ENCODE peak calls at places on chromosomes 7 and 10, in five cellular contexts. One of them, this sample, is unnamed. For H3K27me3, the result is how much of the 10 kb centered on the place peaks cover.

GRCh38 chr10:133456041-133456951 is 2.6 kb downstream of the SCART1 start:
- DNase-seq in endothelial cell of umbilical vein: no peak
- DNase-seq in PC-9: no peak
- DNase-seq in heart right ventricle: no peak
- DNase-seq in sigmoid colon: no peak
- DNase-seq in this sample: no peak

GRCh38 chr7:26593405-26593804 is 271.0 kb downstream of the SKAP2 start:
- DNase-seq in endothelial cell of umbilical vein: no peak
- DNase-seq in PC-9: no peak
- DNase-seq in heart right ventricle: peak
- DNase-seq in sigmoid colon: no peak
- DNase-seq in this sample: no peak

GRCh38 chr7:39016609-39017008 is 38.9 kb downstream of the POU6F2 start:
- DNase-seq in endothelial cell of umbilical vein: no peak
- DNase-seq in PC-9: peak
- DNase-seq in heart right ventricle: no peak
- DNase-seq in sigmoid colon: no peak
- DNase-seq in this sample: peak

GRCh38 chr7:134298902-134299683 is 17.6 kb downstream of the SLC35B4 start:
- DNase-seq in endothelial cell of umbilical vein: no peak
- DNase-seq in PC-9: no peak
- DNase-seq in heart right ventricle: peak
- DNase-seq in sigmoid colon: peak
- DNase-seq in this sample: no peak

GRCh38 chr7:128017880-128018845 is 13.1 kb downstream of the LRRC4 start:
- DNase-seq in endothelial cell of umbilical vein: peak
- DNase-seq in PC-9: peak
- DNase-seq in heart right ventricle: no peak
- DNase-seq in sigmoid colon: no peak
- DNase-seq in this sample: no peak

GRCh38 chr7:143205560-143206293 is 16.1 kb upstream of the TAS2R40 start:
- DNase-seq in endothelial cell of umbilical vein: no peak
- DNase-seq in PC-9: peak
- DNase-seq in heart right ventricle: peak
- DNase-seq in sigmoid colon: peak
- DNase-seq in this sample: no peak

GRCh38 chr10:75546004-75546403 is 114.6 kb downstream of the LRMDA start:
- DNase-seq in endothelial cell of umbilical vein: no peak
- DNase-seq in PC-9: no peak
- DNase-seq in heart right ventricle: no peak
- DNase-seq in sigmoid colon: no peak
- DNase-seq in this sample: no peak

GRCh38 chr7:87047-87446 is 105.3 kb upstream of the FAM20C start:
- DNase-seq in endothelial cell of umbilical vein: no peak
- DNase-seq in PC-9: no peak
- DNase-seq in heart right ventricle: no peak
- DNase-seq in sigmoid colon: peak
- DNase-seq in this sample: no peak

GRCh38 chr10:12625393-12626023 is 276.2 kb downstream of the CAMK1D start:
- DNase-seq in endothelial cell of umbilical vein: no peak
- DNase-seq in PC-9: no peak
- DNase-seq in heart right ventricle: no peak
- DNase-seq in sigmoid colon: no peak
- DNase-seq in this sample: no peak

GRCh38 chr10:125006188-125006680 is 64.3 kb downstream of the ZRANB1 start:
- DNase-seq in endothelial cell of umbilical vein: no peak
- DNase-seq in PC-9: no peak
- DNase-seq in heart right ventricle: no peak
- DNase-seq in sigmoid colon: peak
- DNase-seq in this sample: no peak

GRCh38 chr7:121153995-121154394 is 165.5 kb downstream of the CPED1 start:
- DNase-seq in endothelial cell of umbilical vein: no peak
- DNase-seq in PC-9: no peak
- DNase-seq in heart right ventricle: no peak
- DNase-seq in sigmoid colon: no peak
- DNase-seq in this sample: no peak

GRCh38 chr7:158812684-158813083 is 16.6 kb downstream of the ESYT2 start:
- DNase-seq in endothelial cell of umbilical vein: no peak
- DNase-seq in PC-9: no peak
- DNase-seq in heart right ventricle: no peak
- DNase-seq in sigmoid colon: no peak
- DNase-seq in this sample: no peak

GRCh38 chr10:112071596-112072133 is 111.9 kb downstream of the GPAM start:
- DNase-seq in endothelial cell of umbilical vein: no peak
- DNase-seq in PC-9: no peak
- DNase-seq in heart right ventricle: no peak
- DNase-seq in sigmoid colon: no peak
- DNase-seq in this sample: no peak

GRCh38 chr10:75446508-75446907 is 15.1 kb downstream of the LRMDA start:
- DNase-seq in endothelial cell of umbilical vein: no peak
- DNase-seq in PC-9: no peak
- DNase-seq in heart right ventricle: no peak
- DNase-seq in sigmoid colon: no peak
- DNase-seq in this sample: no peak

GRCh38 chr7:111138196-111138569 is 47.3 kb downstream of the LRRN3 start:
- DNase-seq in endothelial cell of umbilical vein: peak
- DNase-seq in PC-9: peak
- DNase-seq in heart right ventricle: peak
- DNase-seq in sigmoid colon: no peak
- DNase-seq in this sample: peak

GRCh38 chr10:99394256-99394655 is 36.2 kb downstream of the GOT1 start:
- DNase-seq in endothelial cell of umbilical vein: no peak
- DNase-seq in PC-9: no peak
- DNase-seq in heart right ventricle: no peak
- DNase-seq in sigmoid colon: no peak
- DNase-seq in this sample: no peak
- H3K27ac ChIP-seq in endothelial cell of umbilical vein: no peak
- H3K27ac ChIP-seq in PC-9: no peak
- H3K27ac ChIP-seq in heart right ventricle: no peak
- H3K27ac ChIP-seq in sigmoid colon: no peak
- H3K27ac ChIP-seq in this sample: no peak

DNA sequence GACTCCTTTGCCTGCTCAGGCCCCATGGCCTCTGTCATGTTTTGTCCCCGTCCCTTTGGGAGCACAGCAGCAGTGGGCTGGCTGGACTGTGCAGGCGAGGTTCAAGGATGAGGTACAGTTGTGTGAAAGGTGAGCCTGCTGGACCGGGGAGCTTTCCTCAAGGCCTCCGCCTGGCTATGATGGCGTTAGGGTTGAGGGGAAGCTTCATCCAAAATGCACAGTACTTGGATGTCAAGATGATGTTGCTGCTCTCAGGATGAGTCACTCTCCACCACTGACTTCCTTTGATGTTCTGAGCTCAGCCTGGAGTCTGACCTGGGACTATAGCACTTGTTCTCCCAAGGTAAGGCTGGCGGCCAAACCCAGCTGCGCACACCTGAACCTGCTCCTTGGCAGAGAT is 152.7 kb upstream of the SHH start:
- DNase-seq in endothelial cell of umbilical vein: no peak
- DNase-seq in PC-9: no peak
- DNase-seq in heart right ventricle: no peak
- DNase-seq in sigmoid colon: peak
- DNase-seq in this sample: no peak
- H3K27me3 ChIP-seq in endothelial cell of umbilical vein: under half
- H3K27me3 ChIP-seq in PC-9: under half
- H3K27me3 ChIP-seq in heart right ventricle: under half
- H3K27me3 ChIP-seq in sigmoid colon: under half
- H3K27me3 ChIP-seq in this sample: under half

DNA sequence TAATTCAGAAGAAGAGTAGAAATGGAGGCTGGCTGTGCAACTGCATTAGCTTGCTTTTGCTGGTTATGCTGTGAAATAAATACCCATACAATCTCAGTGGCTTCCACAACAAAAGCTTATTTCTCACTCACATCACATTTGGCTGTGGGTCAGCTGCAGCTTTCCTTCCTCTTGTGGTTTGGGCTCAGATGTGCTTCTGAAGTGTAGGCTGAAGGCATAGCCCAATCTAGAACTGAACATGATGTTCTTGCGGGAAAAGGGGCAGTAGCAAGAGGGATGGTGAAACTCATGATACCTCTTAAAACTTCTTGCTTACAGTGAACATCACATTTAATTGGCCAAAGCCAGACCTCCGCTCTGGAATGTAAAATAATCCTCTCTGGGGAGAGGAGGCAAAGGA is 119.9 kb downstream of the HECW1 start:
- DNase-seq in endothelial cell of umbilical vein: no peak
- DNase-seq in PC-9: no peak
- DNase-seq in heart right ventricle: no peak
- DNase-seq in sigmoid colon: no peak
- DNase-seq in this sample: no peak
- H3K27ac ChIP-seq in endothelial cell of umbilical vein: no peak
- H3K27ac ChIP-seq in PC-9: no peak
- H3K27ac ChIP-seq in heart right ventricle: no peak
- H3K27ac ChIP-seq in sigmoid colon: no peak
- H3K27ac ChIP-seq in this sample: no peak

GRCh38 chr7:1238363-1239331 is 6.0 kb downstream of the UNCX start:
- DNase-seq in endothelial cell of umbilical vein: no peak
- DNase-seq in PC-9: no peak
- DNase-seq in heart right ventricle: no peak
- DNase-seq in sigmoid colon: no peak
- DNase-seq in this sample: no peak
- H3K27me3 ChIP-seq in endothelial cell of umbilical vein: half or more
- H3K27me3 ChIP-seq in PC-9: half or more
- H3K27me3 ChIP-seq in heart right ventricle: half or more
- H3K27me3 ChIP-seq in sigmoid colon: half or more
- H3K27me3 ChIP-seq in this sample: half or more

DNA sequence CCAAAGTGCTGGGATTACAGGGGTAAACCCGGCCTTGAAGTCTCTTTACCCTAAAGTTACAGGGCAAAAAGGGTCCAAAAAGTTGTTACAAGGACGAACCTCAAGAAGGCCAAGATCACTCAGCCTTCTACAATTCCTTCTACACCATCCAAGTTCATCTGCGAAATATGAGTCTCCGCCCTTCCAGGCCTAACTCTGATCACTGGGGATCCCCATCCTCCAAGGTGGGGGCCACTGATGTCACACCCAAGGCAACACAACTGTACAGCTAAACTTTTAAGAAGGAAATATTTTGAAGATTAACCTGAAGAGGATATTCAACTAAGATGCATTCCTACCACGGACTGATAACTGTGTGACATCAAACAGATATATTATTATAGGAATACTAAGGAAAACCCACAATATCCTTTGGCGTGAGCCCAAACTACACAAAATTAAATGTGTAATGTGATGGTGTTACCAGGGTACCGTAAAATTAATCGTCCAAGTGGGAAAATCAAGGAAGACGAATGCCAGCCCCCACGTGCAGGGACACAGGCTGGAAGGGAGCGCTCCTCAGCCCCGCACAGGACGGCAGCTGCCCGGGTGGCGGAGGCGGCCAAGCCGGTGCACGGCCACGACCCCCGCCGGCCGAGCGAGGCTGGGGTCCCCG is 1.0 kb downstream of the PAXIP1 start:
- DNase-seq in endothelial cell of umbilical vein: peak
- DNase-seq in PC-9: peak
- DNase-seq in heart right ventricle: no peak
- DNase-seq in sigmoid colon: no peak
- DNase-seq in this sample: no peak
- H3K27ac ChIP-seq in endothelial cell of umbilical vein: no peak
- H3K27ac ChIP-seq in PC-9: no peak
- H3K27ac ChIP-seq in heart right ventricle: peak
- H3K27ac ChIP-seq in sigmoid colon: peak
- H3K27ac ChIP-seq in this sample: peak

DNA sequence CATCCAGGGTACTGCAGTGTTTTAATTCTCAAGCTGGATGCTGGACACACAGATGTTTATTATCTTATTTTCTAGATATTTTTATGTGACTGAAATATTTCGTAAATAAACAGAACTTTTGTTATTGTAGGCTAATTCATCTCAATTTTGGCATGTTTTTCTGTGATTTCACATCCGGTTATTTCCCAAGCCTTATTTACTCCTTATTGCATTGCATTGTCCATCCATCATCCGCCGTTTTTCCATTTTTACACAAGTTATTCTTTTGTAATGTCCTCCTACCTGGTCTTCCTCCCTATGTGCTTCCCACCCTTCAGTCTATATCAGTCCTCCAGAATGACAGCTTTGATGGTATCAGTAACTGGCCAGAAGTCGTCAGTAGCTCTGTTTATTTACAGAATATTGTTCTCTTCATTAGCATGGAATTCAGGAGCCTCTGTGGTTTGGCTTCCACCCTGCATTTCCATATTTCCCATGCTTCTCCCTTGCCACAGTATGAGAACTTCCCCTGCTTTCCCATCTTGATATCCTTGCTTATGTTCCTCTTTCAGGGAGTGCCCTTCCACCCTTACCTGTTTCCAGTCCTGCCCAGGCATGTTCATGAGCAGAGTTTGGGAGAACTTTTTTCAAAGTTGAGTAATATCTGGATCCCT is 16.1 kb downstream of the GNAI1 start:
- DNase-seq in endothelial cell of umbilical vein: peak
- DNase-seq in PC-9: no peak
- DNase-seq in heart right ventricle: no peak
- DNase-seq in sigmoid colon: no peak
- DNase-seq in this sample: no peak
- H3K27me3 ChIP-seq in endothelial cell of umbilical vein: under half
- H3K27me3 ChIP-seq in PC-9: under half
- H3K27me3 ChIP-seq in heart right ventricle: under half
- H3K27me3 ChIP-seq in sigmoid colon: under half
- H3K27me3 ChIP-seq in this sample: under half

GRCh38 chr7:116223598-116223997 is 13.3 kb downstream of the TES start:
- DNase-seq in endothelial cell of umbilical vein: no peak
- DNase-seq in PC-9: no peak
- DNase-seq in heart right ventricle: no peak
- DNase-seq in sigmoid colon: no peak
- DNase-seq in this sample: no peak

GRCh38 chr7:116225860-116226259 is 15.5 kb downstream of the TES start:
- DNase-seq in endothelial cell of umbilical vein: no peak
- DNase-seq in PC-9: no peak
- DNase-seq in heart right ventricle: no peak
- DNase-seq in sigmoid colon: no peak
- DNase-seq in this sample: no peak

GRCh38 chr7:116222501-116222900 is 12.2 kb downstream of the TES start:
- DNase-seq in endothelial cell of umbilical vein: no peak
- DNase-seq in PC-9: no peak
- DNase-seq in heart right ventricle: no peak
- DNase-seq in sigmoid colon: no peak
- DNase-seq in this sample: no peak

GRCh38 chr7:116226664-116227063 is 16.3 kb downstream of the TES start:
- DNase-seq in endothelial cell of umbilical vein: no peak
- DNase-seq in PC-9: no peak
- DNase-seq in heart right ventricle: no peak
- DNase-seq in sigmoid colon: no peak
- DNase-seq in this sample: no peak

DNA sequence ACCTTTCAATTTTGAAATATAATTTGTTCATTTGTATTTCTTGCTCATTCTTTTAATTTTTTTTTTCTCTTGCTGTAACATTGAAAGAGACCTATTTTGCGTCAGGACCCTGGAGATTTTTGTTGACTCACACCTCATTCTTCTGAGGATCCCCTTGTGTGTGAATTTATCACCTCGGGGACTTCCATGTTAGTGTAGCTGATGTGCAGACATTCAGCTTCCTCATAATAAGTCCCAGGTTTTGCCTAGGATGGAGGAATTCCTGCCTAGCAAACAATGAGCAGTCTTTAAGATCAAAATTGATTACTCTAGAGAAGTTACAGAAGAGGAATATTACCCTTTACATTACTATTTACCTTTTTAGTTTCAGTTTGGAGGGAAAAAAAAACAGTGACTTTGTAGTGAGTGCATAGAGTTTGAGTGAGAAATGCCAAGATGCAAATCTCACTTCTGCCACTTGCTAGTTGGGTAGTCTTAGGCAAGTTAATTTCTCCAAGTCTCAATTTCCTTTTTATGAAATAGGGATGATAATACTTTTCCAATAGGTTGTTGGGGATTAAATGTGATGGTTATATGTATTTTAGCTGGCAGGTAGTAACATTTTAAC is 14.3 kb downstream of the TES start:
- DNase-seq in endothelial cell of umbilical vein: no peak
- DNase-seq in PC-9: no peak
- DNase-seq in heart right ventricle: no peak
- DNase-seq in sigmoid colon: no peak
- DNase-seq in this sample: no peak
- H3K27ac ChIP-seq in endothelial cell of umbilical vein: no peak
- H3K27ac ChIP-seq in PC-9: no peak
- H3K27ac ChIP-seq in heart right ventricle: no peak
- H3K27ac ChIP-seq in sigmoid colon: no peak
- H3K27ac ChIP-seq in this sample: no peak